ENCODE peak calls at places on chromosome 4, in seven cellular contexts. C is A549, V is fibroblast of lung, M is substantia nigra, R is AG04450, K is left ventricle myocardium inferior, I is neural progenitor cell. H is an unnamed sample.

GRCh38 chr4:110510955-110511544 is 35.1 kb downstream of the ENPEP start:
- DNase-seq in V (peak), M (no peak), I (peak), K (no peak), R (peak), C (peak), H (no peak)

GRCh38 chr4:33930497-33930896 is 2313.8 kb downstream of the ARAP2 start:
- DNase-seq in M (no peak), C (no peak), V (peak), R (no peak), K (no peak), I (no peak), H (no peak)

GRCh38 chr4:9989918-9990635 is 31.2 kb downstream of the SLC2A9 start:
- DNase-seq in I (no peak), M (no peak), R (no peak), V (no peak), K (peak), C (no peak), H (no peak)

GRCh38 chr4:89161841-89162240 is 50.5 kb downstream of the TIGD2 start:
- DNase-seq in M (no peak), R (no peak), C (no peak), K (no peak), V (peak), I (no peak), H (no peak)

GRCh38 chr4:151563194-151563593 is 154.2 kb downstream of the FHIP1A start:
- DNase-seq in R (no peak), C (no peak), I (no peak), K (no peak), V (no peak), M (no peak), H (no peak)

GRCh38 chr4:173371292-173372192 is 788 bp downstream of the SAP30 start:
- DNase-seq in K (peak), C (peak), R (peak), M (peak), V (peak), I (peak), H (peak)

GRCh38 chr4:25667931-25668557 is 12.4 kb downstream of the SLC34A2 start:
- DNase-seq in V (no peak), C (no peak), I (peak), K (no peak), M (no peak), R (no peak), H (no peak)

GRCh38 chr4:48042979-48043461 is 26.4 kb downstream of the NIPAL1 start:
- DNase-seq in R (no peak), M (no peak), C (no peak), K (no peak), V (no peak), I (no peak), H (no peak)

GRCh38 chr4:89196056-89196674 is 84.8 kb downstream of the TIGD2 start:
- DNase-seq in R (no peak), K (no peak), C (no peak), I (no peak), M (no peak), V (peak), H (no peak)

GRCh38 chr4:31917334-31917733 is 1197.2 kb downstream of the PCDH7 start:
- DNase-seq in V (no peak), K (no peak), R (no peak), M (no peak), C (no peak), I (no peak), H (no peak)

GRCh38 chr4:1767770-1768366 is 25.2 kb upstream of the FGFR3 start:
- DNase-seq in K (no peak), C (peak), M (no peak), R (no peak), I (peak), V (peak), H (no peak)

GRCh38 chr4:5162909-5163508 is 111.7 kb downstream of the STK32B start:
- DNase-seq in K (no peak), C (no peak), M (no peak), R (no peak), I (no peak), V (no peak), H (no peak)

GRCh38 chr4:1497189-1497801 is 91.1 kb upstream of the NKX1-1 start:
- DNase-seq in M (no peak), C (no peak), V (no peak), I (no peak), K (no peak), R (no peak), H (no peak)

GRCh38 chr4:3193531-3194203 is 55.3 kb upstream of the MSANTD1 start:
- DNase-seq in R (no peak), C (no peak), M (no peak), V (peak), K (no peak), I (no peak), H (no peak)

GRCh38 chr4:13546374-13546854 is 2.1 kb upstream of the NKX3-2 start:
- DNase-seq in R (no peak), C (no peak), V (no peak), K (no peak), I (no peak), M (no peak), H (no peak)

GRCh38 chr4:121199742-121200561 is 35.8 kb upstream of the TNIP3 start:
- DNase-seq in C (no peak), V (no peak), K (no peak), I (no peak), R (no peak), M (no peak), H (no peak)

GRCh38 chr4:39933689-39934590 is 43.8 kb downstream of the PDS5A start:
- DNase-seq in C (no peak), K (no peak), R (peak), V (peak), I (no peak), M (no peak), H (no peak)

GRCh38 chr4:158769175-158769831 is 477 bp downstream of the FNIP2 start:
- DNase-seq in C (peak), V (peak), K (peak), I (no peak), R (no peak), M (peak), H (peak)

GRCh38 chr4:33722254-33722653 is 2522.1 kb downstream of the ARAP2 start:
- DNase-seq in K (no peak), R (no peak), C (no peak), M (no peak), I (no peak), V (peak), H (no peak)

GRCh38 chr4:121256346-121256745 is 92.2 kb upstream of the TNIP3 start:
- DNase-seq in R (peak), I (no peak), V (peak), M (no peak), C (no peak), K (no peak), H (no peak)

GRCh38 chr4:89351201-89351600 is 43.6 kb upstream of the GPRIN3 start:
- DNase-seq in I (no peak), M (no peak), K (no peak), R (no peak), C (no peak), V (no peak), H (no peak)

GRCh38 chr4:77921701-77922100 is 59.1 kb downstream of the MRPL1 start:
- DNase-seq in M (no peak), C (peak), V (peak), I (no peak), K (no peak), R (peak), H (no peak)

GRCh38 chr4:87555751-87556619 is 26.8 kb upstream of the SPARCL1 start:
- DNase-seq in C (peak), K (no peak), R (no peak), M (no peak), I (no peak), V (peak), H (no peak)

GRCh38 chr4:118776166-118776954 is 59.6 kb downstream of the SEC24D start:
- DNase-seq in V (peak), K (no peak), M (no peak), I (no peak), C (no peak), R (no peak), H (no peak)

GRCh38 chr4:127997534-127998388 is 32.6 kb downstream of the ABHD18 start:
- DNase-seq in M (no peak), R (peak), V (peak), I (no peak), C (peak), K (no peak), H (no peak)

DNA sequence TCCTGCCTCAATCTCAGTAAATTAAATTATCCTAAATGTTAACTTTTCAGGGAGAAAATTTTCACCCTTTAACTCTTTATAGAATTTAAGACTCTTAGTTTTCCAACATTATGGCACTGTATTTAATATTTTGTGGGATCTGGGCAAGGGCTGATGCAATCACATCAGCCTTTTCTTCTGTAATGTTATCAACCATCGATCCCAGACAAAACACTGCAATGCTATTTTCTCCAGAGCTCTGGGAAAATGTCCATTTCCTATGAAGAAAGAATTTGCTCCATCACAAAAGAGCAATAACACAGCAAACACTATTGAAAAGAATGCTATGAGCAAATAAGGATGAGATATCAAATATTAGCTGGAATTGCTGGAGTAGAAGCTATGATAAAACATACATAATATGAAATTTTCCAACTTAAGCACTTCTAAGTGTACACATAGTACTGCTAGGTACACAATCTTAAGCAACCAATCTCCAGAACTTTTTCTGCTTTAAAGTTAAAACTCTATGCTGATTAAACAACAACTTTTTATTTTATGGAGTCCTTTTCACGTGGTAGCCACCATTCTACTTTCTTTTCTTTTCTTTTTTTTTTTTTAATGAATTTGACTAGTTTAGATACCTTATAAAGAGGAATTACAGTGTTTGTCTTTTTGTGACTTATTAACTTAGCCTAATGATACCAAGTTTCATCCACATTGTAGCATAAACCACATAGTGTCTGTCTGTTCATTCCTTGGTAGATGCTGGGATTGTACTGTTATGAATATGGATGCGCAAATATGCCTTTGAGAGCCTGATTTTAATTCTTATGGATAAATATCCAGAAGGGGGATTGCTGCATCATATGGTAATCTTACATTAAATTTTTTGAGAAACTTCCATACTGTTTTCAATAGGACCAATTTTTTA is 43.6 kb downstream of the UGT2A3 start:
- DNase-seq in V (no peak), I (no peak), M (no peak), K (no peak), C (no peak), R (no peak), H (no peak)
- H3K27ac ChIP-seq in V (no peak), I (no peak), M (no peak), K (no peak), C (peak), R (no peak), H (no peak)

GRCh38 chr4:109383823-109384222 is 49.8 kb upstream of the SEC24B start:
- DNase-seq in C (no peak), K (no peak), V (no peak), I (no peak), M (no peak), R (no peak), H (no peak)

GRCh38 chr4:109390369-109390768 is 43.2 kb upstream of the SEC24B start:
- DNase-seq in R (no peak), M (no peak), K (no peak), I (no peak), C (no peak), V (no peak), H (no peak)

GRCh38 chr4:109385260-109385659 is 48.4 kb upstream of the SEC24B start:
- DNase-seq in C (no peak), V (no peak), R (no peak), I (no peak), K (no peak), M (no peak), H (no peak)

GRCh38 chr4:109389367-109390118 is 44.1 kb upstream of the SEC24B start:
- DNase-seq in I (no peak), V (no peak), R (no peak), K (peak), C (no peak), M (no peak), H (no peak)
- H3K27ac ChIP-seq in I (no peak), V (no peak), R (no peak), K (no peak), C (no peak), M (no peak), H (no peak)

DNA sequence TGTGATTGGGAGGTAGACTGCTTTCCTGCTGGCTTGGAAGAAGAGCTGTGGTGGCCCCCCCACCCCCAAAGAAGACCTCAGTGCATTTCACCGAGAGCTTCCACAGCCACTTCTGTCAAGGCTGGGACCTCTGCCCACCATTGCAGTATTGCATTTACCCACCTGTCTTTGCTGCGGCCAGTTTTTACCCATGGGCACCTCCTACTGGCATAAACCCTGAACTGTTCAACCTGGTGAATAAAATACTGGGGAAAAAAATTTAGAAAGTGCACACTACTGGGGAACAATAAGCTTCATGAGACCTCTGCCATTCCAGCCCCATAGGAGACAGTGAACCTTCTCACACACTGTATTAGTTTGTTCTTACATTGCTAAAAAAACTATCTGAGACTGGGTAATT is 40.3 kb downstream of the ARFIP1 start:
- DNase-seq in R (no peak), K (no peak), M (no peak), I (no peak), C (no peak), V (no peak), H (no peak)
- H3K27ac ChIP-seq in R (no peak), K (no peak), M (no peak), I (no peak), C (no peak), V (no peak), H (no peak)

GRCh38 chr4:152808670-152809069 is 28.9 kb downstream of the ARFIP1 start:
- DNase-seq in V (no peak), M (no peak), R (no peak), K (no peak), C (no peak), I (no peak), H (no peak)

GRCh38 chr4:152805818-152806217 is 26.1 kb downstream of the ARFIP1 start:
- DNase-seq in M (no peak), K (no peak), V (no peak), C (no peak), R (no peak), I (no peak), H (no peak)

GRCh38 chr4:152805071-152805650 is 25.4 kb downstream of the ARFIP1 start:
- DNase-seq in I (no peak), K (no peak), M (no peak), R (no peak), C (no peak), V (no peak), H (no peak)

GRCh38 chr4:152807294-152807829 is 27.6 kb downstream of the ARFIP1 start:
- DNase-seq in C (no peak), M (no peak), V (peak), I (no peak), R (no peak), K (no peak), H (no peak)

GRCh38 chr4:152806492-152807125 is 26.9 kb downstream of the ARFIP1 start:
- DNase-seq in C (no peak), K (no peak), V (peak), R (no peak), M (no peak), I (no peak), H (no peak)
- H3K27ac ChIP-seq in C (no peak), K (no peak), V (no peak), R (no peak), M (no peak), I (no peak), H (no peak)

GRCh38 chr4:184734758-184735157 is 862 bp upstream of the CENPU start:
- DNase-seq in I (no peak), M (no peak), K (no peak), C (no peak), R (no peak), V (no peak), H (no peak)
- H3K27ac ChIP-seq in I (no peak), M (peak), K (peak), C (peak), R (no peak), V (peak), H (peak)

GRCh38 chr4:76235915-76236314 is 15.6 kb upstream of the FAM47E start:
- DNase-seq in V (no peak), M (no peak), C (no peak), R (no peak), K (no peak), I (no peak), H (no peak)

GRCh38 chr4:76233967-76234678 is 17.4 kb upstream of the FAM47E start:
- DNase-seq in C (no peak), R (no peak), M (no peak), K (no peak), V (no peak), I (no peak), H (no peak)

GRCh38 chr4:76233534-76233933 is 18.0 kb upstream of the FAM47E start:
- DNase-seq in C (no peak), K (no peak), R (no peak), M (no peak), I (no peak), V (no peak), H (no peak)

GRCh38 chr4:76235407-76235806 is 16.1 kb upstream of the FAM47E start:
- DNase-seq in I (no peak), C (no peak), M (no peak), V (no peak), R (no peak), K (no peak), H (no peak)

GRCh38 chr4:76234679-76235044 is 16.9 kb upstream of the FAM47E start:
- DNase-seq in M (no peak), I (no peak), V (no peak), C (no peak), R (no peak), K (no peak), H (no peak)
- H3K27ac ChIP-seq in M (no peak), I (no peak), V (no peak), C (peak), R (no peak), K (no peak), H (peak)

GRCh38 chr4:138949866-138950265 is 65.7 kb upstream of the NOCT start:
- DNase-seq in K (no peak), I (no peak), R (no peak), M (no peak), V (no peak), C (no peak), H (no peak)
- H3K27ac ChIP-seq in K (no peak), I (no peak), R (no peak), M (no peak), V (no peak), C (no peak), H (no peak)

GRCh38 chr4:147830102-147830463 is 98.2 kb downstream of the ARHGAP10 start:
- DNase-seq in M (no peak), R (no peak), I (peak), V (no peak), K (no peak), C (no peak), H (no peak)

GRCh38 chr4:147826288-147826646 is 94.4 kb downstream of the ARHGAP10 start:
- DNase-seq in R (no peak), K (no peak), M (no peak), V (no peak), I (no peak), C (no peak), H (no peak)

GRCh38 chr4:147829401-147830101 is 97.7 kb downstream of the ARHGAP10 start:
- DNase-seq in V (peak), M (no peak), C (no peak), K (peak), R (no peak), I (no peak), H (peak)

GRCh38 chr4:147830987-147831386 is 99.1 kb downstream of the ARHGAP10 start:
- DNase-seq in M (no peak), V (peak), R (no peak), I (no peak), C (no peak), K (no peak), H (no peak)

DNA sequence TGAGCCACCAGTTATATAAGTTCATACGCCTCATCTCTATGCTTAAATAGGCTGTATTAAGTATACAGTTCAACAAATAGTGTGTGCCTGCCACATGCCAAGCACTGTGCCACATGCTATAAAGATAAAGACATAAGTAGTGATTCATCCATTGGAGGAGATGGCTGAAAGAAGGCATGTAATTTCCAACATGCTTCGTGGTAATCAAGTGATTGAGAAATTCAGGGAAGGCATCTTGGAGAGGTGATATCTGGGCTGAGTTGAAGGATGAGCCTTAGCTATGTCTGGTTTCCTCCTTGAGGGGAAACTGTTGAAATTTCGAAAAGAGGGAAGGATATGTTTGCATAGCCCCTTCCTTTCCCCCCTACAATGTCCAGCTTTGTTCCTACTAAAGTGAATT is 96.5 kb downstream of the ARHGAP10 start:
- DNase-seq in K (no peak), M (no peak), C (no peak), V (peak), R (no peak), I (no peak), H (no peak)
- H3K27ac ChIP-seq in K (peak), M (no peak), C (peak), V (no peak), R (no peak), I (no peak), H (peak)

GRCh38 chr4:98434816-98435215 is 173.6 kb downstream of the RAP1GDS1 start:
- DNase-seq in R (no peak), K (no peak), M (no peak), V (no peak), C (no peak), I (no peak), H (no peak)

GRCh38 chr4:98433608-98434198 is 172.5 kb downstream of the RAP1GDS1 start:
- DNase-seq in M (no peak), K (no peak), C (no peak), V (no peak), I (no peak), R (no peak), H (no peak)

DNA sequence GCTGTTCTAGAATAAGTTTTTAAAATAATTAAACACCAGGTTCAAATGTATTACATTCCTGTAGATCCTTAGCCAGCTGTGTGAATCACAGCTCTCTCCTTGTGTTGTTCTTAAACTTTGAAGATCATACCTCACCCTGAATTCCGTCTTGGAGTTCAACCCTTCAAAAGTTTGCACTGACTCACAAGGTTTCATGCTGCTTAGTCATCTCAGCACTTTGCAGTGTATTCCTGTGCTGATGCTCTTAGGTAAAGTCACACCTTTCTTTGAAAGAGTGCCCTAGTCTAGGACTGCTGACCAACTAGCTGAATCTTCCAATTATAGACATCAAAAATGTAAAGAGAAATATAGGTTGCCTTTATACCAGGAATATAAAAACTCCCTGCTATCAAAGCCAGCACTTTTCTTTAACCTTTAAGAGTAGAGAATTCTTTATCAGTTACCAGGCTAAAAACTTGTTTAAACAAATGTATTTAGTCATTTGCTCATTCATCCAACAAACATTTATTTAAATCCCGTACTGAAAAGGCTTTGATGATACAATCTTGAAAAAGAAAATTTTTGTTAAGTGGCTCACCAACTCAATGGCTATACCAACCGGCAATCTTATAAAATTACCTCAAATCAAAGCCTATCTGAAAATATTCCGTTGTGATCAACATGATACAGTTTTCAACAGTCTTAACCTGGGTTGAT is 169.7 kb downstream of the RAP1GDS1 start:
- DNase-seq in R (peak), C (peak), M (no peak), K (no peak), V (peak), I (no peak), H (no peak)
- H3K27ac ChIP-seq in R (peak), C (peak), M (no peak), K (no peak), V (peak), I (no peak), H (peak)